ENCODE peak calls at places on chromosomes 4 and X, in six cellular contexts. O is tibial nerve; T is CD8-positive, alpha-beta T cell; N is cardiac muscle cell; J is activated naive CD8-positive, alpha-beta T cell treated with anti-CD3 and anti-CD28 coated beads, Interleukin-2, amount 50 U/mL, for 24 hours; L is GM04504. E is an unnamed sample.

GRCh38 chr4:73222466-73223257 is 35.9 kb downstream of the ANKRD17 start:
- DNase-seq in L (peak), N (peak), J (peak), O (peak), T (peak), E (peak)

GRCh38 chr4:177442623-177443155 is 452 bp upstream of the AGA start:
- DNase-seq in N (peak), J (peak), O (peak), L (no peak), T (no peak), E (peak)

GRCh38 chr4:144705861-144706590 is 60.1 kb downstream of the HHIP start:
- DNase-seq in N (no peak), O (no peak), T (no peak), L (no peak), J (no peak), E (no peak)

GRCh38 chrX:16838202-16839066 is 31.7 kb downstream of the RBBP7 start:
- DNase-seq in J (no peak), N (peak), T (no peak), L (peak), O (no peak), E (peak)

GRCh38 chr4:104128031-104128849 is 366.5 kb downstream of the CXXC4 start:
- DNase-seq in T (no peak), O (no peak), J (no peak), N (no peak), L (no peak), E (no peak)

GRCh38 chr4:52711271-52711670 is 40.0 kb downstream of the ERVMER34-1 start:
- DNase-seq in T (no peak), N (no peak), O (no peak), J (no peak), L (no peak), E (no peak)

GRCh38 chr4:27350161-27350560 is 489.5 kb downstream of the STIM2 start:
- DNase-seq in T (no peak), J (no peak), O (no peak), N (no peak), L (no peak), E (peak)

GRCh38 chrX:56618250-56618649 is 54.8 kb downstream of the UBQLN2 start:
- DNase-seq in T (no peak), L (no peak), J (no peak), N (peak), O (no peak), E (no peak)

GRCh38 chr4:3338321-3338838 is 45.6 kb downstream of the RGS12 start:
- DNase-seq in T (no peak), N (no peak), O (no peak), J (no peak), L (no peak), E (peak)

GRCh38 chr4:159105761-159106243 is 2.9 kb downstream of the RAPGEF2 start:
- DNase-seq in N (peak), J (peak), T (no peak), L (no peak), O (peak), E (peak)

E was measured in A172.